ENCODE peak calls at places on chromosomes 16 and 17, in eight cellular contexts. Y is HFFc6; P is stimulated activated CD8-positive, alpha-beta memory T cell treated with anti-CD3 and anti-CD28 coated beads, Interleukin-4, amount 100 ng/mL, for 1 hour; U is RWPE1; T is activated effector memory CD4-positive, alpha-beta T cell treated with Interleukin-2 at 50 U/mL for 16 hours; N is WTC11; W is cardiac fibroblast; D is central memory CD4-positive, alpha-beta T cell. Q is an unnamed sample.

GRCh38 chr16:3282747-3283524 is at the start of gene ZNF263:
- DNase-seq in Y (peak; percentile 97), P (peak; percentile 75), U (peak; percentile 97), T (peak; percentile 88), N (peak; percentile 95), W (peak; percentile 99), D (peak; percentile 95), Q (peak; percentile 86)

GRCh38 chr16:73192227-73192894 is 144.4 kb upstream of the ZFHX3 start:
- DNase-seq in Y (peak; percentile 69), P (no peak), U (no peak), T (no peak), N (no peak), W (no peak), D (no peak), Q (no peak)

GRCh38 chr17:5563451-5563850 is 20.9 kb downstream of the NLRP1 start:
- DNase-seq in Y (peak; percentile 10), P (no peak), U (no peak), T (no peak), N (no peak), W (no peak), D (no peak), Q (no peak)

GRCh38 chr17:32819035-32819434 is 57.9 kb downstream of the MYO1D start:
- DNase-seq in Y (no peak), P (no peak), U (no peak), T (no peak), N (no peak), W (peak; percentile 51), D (no peak), Q (no peak)

GRCh38 chr17:83012873-83013778 is 66.3 kb upstream of the METRNL start:
- DNase-seq in Y (peak; percentile 92), P (no peak), U (no peak), T (no peak), N (no peak), W (no peak), D (no peak), Q (no peak)

GRCh38 chr16:89113661-89114060 is 20.0 kb downstream of the ACSF3 start:
- DNase-seq in Y (no peak), P (no peak), U (no peak), T (no peak), N (no peak), W (no peak), D (no peak), Q (no peak)

GRCh38 chr16:66344533-66345145 is 21.9 kb upstream of the CDH5 start:
- DNase-seq in Y (peak; percentile 28), P (peak; percentile 7), U (peak; percentile 36), T (no peak), N (no peak), W (peak; percentile 66), D (peak; percentile 8), Q (no peak)

GRCh38 chr16:65740716-65741115 is 618.9 kb upstream of the CDH11 start:
- DNase-seq in Y (no peak), P (no peak), U (no peak), T (no peak), N (no peak), W (no peak), D (no peak), Q (no peak)

GRCh38 chr17:80738406-80738805 is 193.8 kb downstream of the RPTOR start:
- DNase-seq in Y (no peak), P (no peak), U (no peak), T (no peak), N (no peak), W (no peak), D (no peak), Q (no peak)

GRCh38 chr17:55632893-55633292 is 89.8 kb downstream of the TMEM100 start:
- DNase-seq in Y (no peak), P (no peak), U (no peak), T (no peak), N (no peak), W (peak; percentile 11), D (no peak), Q (no peak)

GRCh38 chr16:19348578-19349315 is 63.2 kb downstream of the CLEC19A start:
- DNase-seq in Y (no peak), P (no peak), U (no peak), T (no peak), N (peak; percentile 58), W (no peak), D (no peak), Q (no peak)

GRCh38 chr17:65690626-65691310 is 129.3 kb upstream of the AXIN2 start:
- DNase-seq in Y (no peak), P (no peak), U (no peak), T (no peak), N (no peak), W (no peak), D (no peak), Q (no peak)

GRCh38 chr17:74840989-74841666 is 18.6 kb downstream of the GRIN2C start:
- DNase-seq in Y (peak; percentile 18), P (no peak), U (peak; percentile 27), T (no peak), N (no peak), W (peak; percentile 40), D (no peak), Q (no peak)

GRCh38 chr17:10613775-10614513 is 43.2 kb downstream of the MYH3 start:
- DNase-seq in Y (peak; percentile 24), P (no peak), U (peak; percentile 27), T (no peak), N (no peak), W (peak; percentile 57), D (no peak), Q (no peak)

GRCh38 chr17:42675984-42676423 is 790 bp downstream of the PLEKHH3 start:
- DNase-seq in Y (peak; percentile 56), P (no peak), U (no peak), T (no peak), N (peak; percentile 49), W (peak; percentile 39), D (no peak), Q (no peak)